ENCODE peak calls at places on chromosome 1, in four cellular contexts. H is glutamatergic neuron; G is activated CD4-positive, alpha-beta memory T cell treated with anti-CD3 and anti-CD28 coated beads for 36 hours; E is NCI-H460. U is an unnamed sample.
A peak's percentile ranks its signal among the peaks of the same experiment; 100 is the strongest.

GRCh38 chr1:119771016-119771415 is 2.3 kb upstream of the HMGCS2 start:
- DNase-seq in H (no peak), G (no peak), E (no peak), U (no peak)

GRCh38 chr1:40362699-40363098 is 10.8 kb upstream of the SMAP2 start:
- DNase-seq in H (no peak), G (no peak), E (no peak), U (no peak)

GRCh38 chr1:160219062-160219929 is 14.1 kb downstream of the PEA15 start:
- DNase-seq in H (peak; percentile 53), G (no peak), E (peak; percentile 54), U (no peak)

GRCh38 chr1:224328644-224329043 is 1.3 kb downstream of the NVL start:
- DNase-seq in H (no peak), G (no peak), E (no peak), U (no peak)

GRCh38 chr1:9439074-9439761 is 100.0 kb upstream of the SLC25A33 start:
- DNase-seq in H (no peak), G (no peak), E (no peak), U (no peak)

GRCh38 chr1:209648931-209649776 is 3.1 kb downstream of the LAMB3 start:
- DNase-seq in H (no peak), G (no peak), E (peak; percentile 63), U (no peak)

GRCh38 chr1:202811296-202812175 is 782 bp downstream of the PCAT6 start:
- DNase-seq in H (peak; percentile 44), G (peak; percentile 58), E (no peak), U (no peak)

GRCh38 chr1:223022641-223023473 is 120.2 kb downstream of the TLR5 start:
- DNase-seq in H (peak; percentile 33), G (no peak), E (peak; percentile 97), U (no peak)

GRCh38 chr1:218394416-218394815 is 49.3 kb downstream of the TGFB2 start:
- DNase-seq in H (no peak), G (no peak), E (no peak), U (no peak)

GRCh38 chr1:177849588-177849987 is 120.3 kb downstream of the SEC16B start:
- DNase-seq in H (no peak), G (no peak), E (no peak), U (no peak)

GRCh38 chr1:32817815-32818786 is 648 bp downstream of the S100PBP start:
- DNase-seq in H (peak; percentile 72), G (peak; percentile 46), E (peak; percentile 41), U (no peak)

GRCh38 chr1:22806584-22806983 is 95.9 kb downstream of the EPHB2 start:
- DNase-seq in H (peak; percentile 55), G (no peak), E (no peak), U (no peak)

GRCh38 chr1:35454616-35455015 is 102.6 kb downstream of the KIAA0319L start:
- DNase-seq in H (no peak), G (no peak), E (no peak), U (no peak)

GRCh38 chr1:206860165-206860564 is 5.3 kb upstream of the IL20 start:
- DNase-seq in H (no peak), G (no peak), E (no peak), U (no peak)

GRCh38 chr1:220999872-221000863 is 120.9 kb downstream of the HLX start:
- DNase-seq in H (no peak), G (no peak), E (no peak), U (no peak)

GRCh38 chr1:41673806-41674205 is 189.3 kb upstream of the EDN2 start:
- DNase-seq in H (no peak), G (peak; percentile 67), E (no peak), U (no peak)